ENCODE peak calls at places on chromosomes 13 and 19, in five cellular contexts. A is NCI-H446, S is nucleus accumbens, R is GM04504, V is dorsolateral prefrontal cortex. K is an unnamed sample.

GRCh38 chr13:109751477-109751876 is 34.9 kb downstream of the IRS2 start:
- DNase-seq in V (no peak), A (no peak), S (no peak), R (no peak), K (no peak)

GRCh38 chr19:46480409-46480808 is 9.0 kb upstream of the PNMA8A start:
- DNase-seq in S (no peak), A (no peak), R (no peak), V (no peak), K (peak; percentile 39)

GRCh38 chr13:33678906-33679657 is 138.9 kb upstream of the RFC3 start:
- DNase-seq in A (no peak), R (peak; percentile 18), V (peak; percentile 25), S (no peak), K (no peak)

GRCh38 chr13:37486171-37486661 is 112.4 kb downstream of the POSTN start:
- DNase-seq in V (no peak), S (no peak), R (no peak), A (no peak), K (no peak)

GRCh38 chr13:103246581-103247200 is 180.5 kb upstream of the SLC10A2 start:
- DNase-seq in S (no peak), A (no peak), V (no peak), R (no peak), K (no peak)

GRCh38 chr13:35988648-35989081 is 142.5 kb downstream of the DCLK1 start:
- DNase-seq in S (no peak), A (no peak), V (no peak), R (no peak), K (no peak)

GRCh38 chr19:49355890-49356289 is 6.3 kb downstream of the TEAD2 start:
- DNase-seq in R (peak; percentile 27), V (no peak), A (no peak), S (no peak), K (no peak)

GRCh38 chr13:49653478-49653877 is 25.2 kb downstream of the ARL11 start:
- DNase-seq in R (no peak), V (no peak), A (no peak), S (no peak), K (no peak)

GRCh38 chr13:45295536-45295935 is 45.4 kb downstream of the TPT1 start:
- DNase-seq in R (no peak), V (no peak), A (no peak), S (no peak), K (no peak)

GRCh38 chr13:39417131-39417530 is 185.9 kb downstream of the LHFPL6 start:
- DNase-seq in R (no peak), V (peak; percentile 6), A (no peak), S (no peak), K (no peak)

GRCh38 chr13:23778007-23778687 is 111.1 kb downstream of the MIPEP start:
- DNase-seq in R (no peak), S (no peak), V (no peak), A (no peak), K (no peak)

GRCh38 chr13:114152831-114153371 is 20.5 kb upstream of the RASA3 start:
- DNase-seq in V (no peak), A (no peak), R (no peak), S (no peak), K (no peak)

GRCh38 chr19:45769821-45770191 is 754 bp upstream of the SIX5 start:
- DNase-seq in R (no peak), V (peak; percentile 61), S (no peak), A (peak; percentile 71), K (no peak)

GRCh38 chr13:107642841-107643240 is 572.5 kb downstream of the LIG4 start:
- DNase-seq in R (no peak), S (no peak), V (no peak), A (peak; percentile 35), K (peak; percentile 96)

GRCh38 chr13:107124129-107124718 is 556.3 kb upstream of the ARGLU1 start:
- DNase-seq in A (no peak), S (no peak), V (no peak), R (no peak), K (peak; percentile 73)

GRCh38 chr19:35344511-35345031 is 3.1 kb upstream of the FFAR1 start:
- DNase-seq in V (no peak), S (no peak), A (no peak), R (no peak), K (no peak)

GRCh38 chr19:22616659-22617058 is 17.5 kb upstream of the ZNF492 start:
- DNase-seq in S (no peak), V (no peak), A (no peak), R (no peak), K (no peak)

GRCh38 chr13:19958119-19959111 is at the start of gene ZMYM2:
- DNase-seq in V (peak; percentile 100), S (peak; percentile 97), R (peak; percentile 96), A (peak; percentile 80), K (peak; percentile 77)

GRCh38 chr19:5695649-5696195 is 5.6 kb downstream of the RPL36 start:
- DNase-seq in S (no peak), A (no peak), V (no peak), R (no peak), K (no peak)

GRCh38 chr19:30448386-30449130 is 76.4 kb downstream of the ZNF536 start:
- DNase-seq in A (no peak), R (no peak), V (no peak), S (no peak), K (no peak)

GRCh38 chr19:13817615-13818371 is 22.6 kb downstream of the ZSWIM4 start:
- DNase-seq in A (no peak), V (no peak), S (no peak), R (no peak), K (no peak)

GRCh38 chr13:50712469-50712868 is 131.0 kb downstream of the DLEU7 start:
- DNase-seq in V (no peak), R (peak; percentile 32), A (peak; percentile 42), S (no peak), K (peak; percentile 42)

GRCh38 chr19:40995355-40995754 is 4.3 kb downstream of the CYP2B6 start:
- DNase-seq in V (no peak), R (no peak), S (no peak), A (no peak), K (no peak)

GRCh38 chr13:64274481-64275217 is 2859.0 kb upstream of the PCDH20 start:
- DNase-seq in R (no peak), V (no peak), S (no peak), A (no peak), K (no peak)